ENCODE peak calls at places on chromosomes 12 and 14, in four cellular contexts. C is tibial artery, U is epithelial cell of esophagus, H is GM12865. K is an unnamed sample.

GRCh38 chr12:25052191-25053020 is 103.5 kb upstream of the BCAT1 start:
- DNase-seq in U (peak; percentile 11), H (peak; percentile 94), C (no peak), K (no peak)

GRCh38 chr12:16763901-16764300 is 157.9 kb upstream of the LMO3 start:
- DNase-seq in C (no peak), H (no peak), U (no peak), K (no peak)

GRCh38 chr14:57380935-57381334 is 9.5 kb upstream of the NAA30 start:
- DNase-seq in U (peak; percentile 44), H (no peak), C (no peak), K (no peak)

GRCh38 chr12:119594772-119595445 is 1.3 kb downstream of the TMEM233 start:
- DNase-seq in C (no peak), H (no peak), U (no peak), K (no peak)

GRCh38 chr12:88202500-88202899 is 60.4 kb downstream of the TMTC3 start:
- DNase-seq in H (no peak), C (no peak), U (no peak), K (no peak)

GRCh38 chr12:49832836-49833421 is 4.7 kb upstream of the NCKAP5L start:
- DNase-seq in H (no peak), C (no peak), U (peak; percentile 68), K (no peak)

GRCh38 chr14:61103541-61104339 is 122.7 kb downstream of the SLC38A6 start:
- DNase-seq in U (peak; percentile 91), C (peak; percentile 76), H (peak; percentile 81), K (peak; percentile 89)

GRCh38 chr12:3492868-3493224 is 1.8 kb downstream of the PRMT8 start:
- DNase-seq in U (no peak), H (no peak), C (no peak), K (no peak)

GRCh38 chr14:51977075-51977474 is 12.3 kb upstream of the RTRAF start:
- DNase-seq in H (no peak), U (no peak), C (no peak), K (no peak)

GRCh38 chr14:61514006-61514830 is 181.1 kb upstream of the HIF1A start:
- DNase-seq in U (peak; percentile 42), C (no peak), H (no peak), K (no peak)

GRCh38 chr12:132154341-132154761 is 10.1 kb downstream of the NOC4L start:
- DNase-seq in U (no peak), H (no peak), C (no peak), K (no peak)

GRCh38 chr14:99971929-99972747 is 93.1 kb upstream of the EVL start:
- DNase-seq in C (no peak), H (peak; percentile 16), U (no peak), K (no peak)

GRCh38 chr12:82818276-82819035 is 131.8 kb downstream of the TMTC2 start:
- DNase-seq in C (no peak), H (no peak), U (peak; percentile 1), K (no peak)

GRCh38 chr14:45587142-45587541 is 334.1 kb upstream of the MIS18BP1 start:
- DNase-seq in U (no peak), H (no peak), C (no peak), K (no peak)

GRCh38 chr12:84348582-84348981 is 564.0 kb downstream of the SLC6A15 start:
- DNase-seq in C (no peak), U (no peak), H (no peak), K (no peak)

GRCh38 chr14:51865953-51866747 is 5.7 kb downstream of the GNG2 start:
- DNase-seq in H (peak; percentile 63), C (no peak), U (no peak), K (no peak)

GRCh38 chr12:48882972-48883304 is 17.3 kb upstream of the RND1 start:
- DNase-seq in C (no peak), U (no peak), H (no peak), K (no peak)

GRCh38 chr14:22131749-22132476 is 457.1 kb downstream of the DAD1 start:
- DNase-seq in U (peak; percentile 62), H (peak; percentile 46), C (no peak), K (no peak)

GRCh38 chr14:101460986-101461750 is 100.1 kb upstream of the DIO3 start:
- DNase-seq in H (no peak), U (no peak), C (no peak), K (no peak)

GRCh38 chr14:56797569-56798446 is 12.5 kb downstream of the OTX2 start:
- DNase-seq in C (no peak), U (no peak), H (no peak), K (no peak)

GRCh38 chr12:6666211-6666610 is 3.3 kb upstream of the ING4 start:
- DNase-seq in C (no peak), U (no peak), H (no peak), K (no peak)

GRCh38 chr12:57218030-57218853 is 1.6 kb downstream of the NXPH4 start:
- DNase-seq in U (peak; percentile 59), C (no peak), H (no peak), K (no peak)

GRCh38 chr12:22312336-22312735 is 22.2 kb downstream of the ST8SIA1 start:
- DNase-seq in C (no peak), U (peak; percentile 78), H (no peak), K (no peak)

GRCh38 chr12:117010693-117011451 is 88.3 kb downstream of the TESC start:
- DNase-seq in C (no peak), U (no peak), H (no peak), K (no peak)

GRCh38 chr14:24279301-24280186 is 8.1 kb upstream of the RABGGTA start:
- DNase-seq in C (no peak), U (peak; percentile 89), H (peak; percentile 77), K (no peak)

GRCh38 chr14:52068741-52069616 is at the start of gene NID2:
- DNase-seq in H (peak; percentile 31), U (peak; percentile 51), C (peak; percentile 87), K (peak; percentile 93)

GRCh38 chr12:308511-308910 is 45.9 kb upstream of the SLC6A13 start:
- DNase-seq in U (peak; percentile 67), H (no peak), C (no peak), K (no peak)

GRCh38 chr14:57871487-57872080 is 5.7 kb upstream of the SLC35F4 start:
- DNase-seq in H (peak; percentile 43), C (no peak), U (peak; percentile 48), K (peak; percentile 11)

GRCh38 chr12:69511469-69511868 is 41.3 kb downstream of the FRS2 start:
- DNase-seq in C (no peak), H (no peak), U (no peak), K (no peak)

GRCh38 chr14:34794941-34795340 is 80.2 kb downstream of the BAZ1A start:
- DNase-seq in H (no peak), U (no peak), C (no peak), K (no peak)

GRCh38 chr14:65794674-65795279 is 382.2 kb downstream of the FUT8 start:
- DNase-seq in H (no peak), C (no peak), U (no peak), K (no peak)

GRCh38 chr12:41940571-41940970 is 204.1 kb downstream of the GXYLT1 start:
- DNase-seq in U (no peak), H (no peak), C (no peak), K (no peak)

GRCh38 chr12:76270657-76271358 is 77.4 kb downstream of the BBS10 start:
- DNase-seq in U (no peak), H (no peak), C (no peak), K (no peak)

GRCh38 chr12:53989227-53990113 is 4.5 kb downstream of the HOXC10 start:
- DNase-seq in H (peak; percentile 78), C (no peak), U (peak; percentile 62), K (peak; percentile 7)

GRCh38 chr14:102770910-102771543 is 6.2 kb upstream of the TRAF3 start:
- DNase-seq in U (no peak), H (no peak), C (no peak), K (no peak)

GRCh38 chr12:108333898-108334699 is 5.0 kb downstream of the CMKLR1 start:
- DNase-seq in H (peak; percentile 91), C (no peak), U (peak; percentile 37), K (no peak)

DNA sequence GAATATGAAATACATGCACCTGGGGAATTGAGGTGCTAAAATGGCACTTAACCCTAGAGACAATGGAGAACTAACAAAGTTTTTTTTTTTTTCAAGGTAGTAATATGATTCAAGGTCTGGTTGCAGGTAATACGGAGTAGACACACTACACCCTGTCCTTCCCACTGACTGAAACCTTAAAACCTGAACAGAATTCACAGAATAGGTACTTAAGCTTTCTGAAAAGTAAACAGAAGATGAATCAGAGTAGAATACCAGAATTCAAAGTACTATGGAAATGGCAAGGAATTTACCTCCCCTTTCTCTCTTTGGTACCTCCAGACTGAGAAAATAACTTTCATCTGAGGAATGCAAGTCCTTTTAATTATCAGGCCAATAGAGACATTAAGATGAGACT is 87.2 kb downstream of the PAPLN start:
- DNase-seq in U (no peak), H (no peak), C (no peak), K (no peak)
- TF ChIP-seq CTCF in U (no peak), H (no peak), C (no peak), K (no peak)

DNA sequence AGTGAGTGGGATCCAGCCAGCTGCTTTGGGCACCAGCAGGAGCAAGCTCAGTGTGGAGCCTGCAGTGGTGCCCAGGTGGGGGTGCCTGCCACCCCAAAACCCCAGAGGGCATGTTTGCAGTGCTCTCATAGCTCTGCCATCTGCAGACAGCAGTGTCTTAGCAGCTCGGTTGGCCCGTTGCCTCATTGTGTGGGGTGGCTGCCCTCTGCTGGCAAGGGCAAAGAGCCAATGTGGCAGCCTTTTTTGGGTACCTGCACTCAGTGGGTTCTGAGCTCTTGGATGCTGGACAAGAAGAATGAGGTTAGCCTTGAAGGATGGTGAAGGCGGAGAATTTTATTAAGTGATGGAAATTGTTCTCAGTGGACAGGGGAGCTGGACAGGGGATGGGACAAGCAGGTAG is 52.3 kb downstream of the NEUROD4 start:
- DNase-seq in H (peak; percentile 76), U (peak; percentile 63), C (no peak), K (no peak)
- TF ChIP-seq CTCF in H (peak; percentile 69), U (peak; percentile 64), C (no peak), K (peak; percentile 10)

DNA sequence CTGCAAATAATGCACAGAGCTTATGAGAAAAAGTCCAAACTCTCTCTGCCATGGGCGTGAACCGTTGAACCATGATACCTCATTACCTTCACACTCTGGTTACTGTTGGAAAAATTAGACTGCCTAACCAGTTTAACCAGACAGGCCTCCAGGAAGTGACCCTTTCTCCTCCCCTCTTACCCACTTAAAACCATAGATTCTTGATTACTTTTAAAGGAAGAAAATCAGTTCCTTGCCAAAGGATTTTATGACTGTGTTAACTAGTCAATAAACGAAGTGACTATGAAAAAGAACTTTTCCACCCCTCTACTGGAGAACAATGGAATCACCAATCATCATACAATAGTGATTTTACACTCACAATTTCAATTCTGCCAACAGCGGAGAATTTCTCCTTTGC is 254.0 kb upstream of the ATP2B1 start:
- DNase-seq in C (no peak), H (no peak), U (peak; percentile 60), K (no peak)
- TF ChIP-seq CTCF in C (no peak), H (peak; percentile 12), U (no peak), K (peak; percentile 16)

GRCh38 chr12:65430571-65431306 is 152.3 kb downstream of the MSRB3 start:
- DNase-seq in C (no peak), U (peak; percentile 62), H (no peak), K (no peak)
- TF ChIP-seq CTCF in C (no peak), U (no peak), H (no peak), K (no peak)